ENCODE peak calls at places on chromosome 22, in ten cellular contexts. O is Peyer's patch; B is kidney; J is activated CD8-positive, alpha-beta memory T cell treated with anti-CD3 and anti-CD28 coated beads for 24 hours; I is nucleus accumbens; G is fibroblast of mammary gland; R is adrenal gland; M is NCI-H1694; N is GM12891; Y is NCI-H2081. X is an unnamed sample.

GRCh38 chr22:43827926-43828710 is 16.0 kb upstream of the EFCAB6 start:
- DNase-seq in I (no peak), Y (no peak), J (no peak), G (no peak), N (peak), M (no peak), B (peak), R (no peak), O (no peak), X (no peak)

GRCh38 chr22:37641251-37641949 is 1.9 kb downstream of the SH3BP1 start:
- DNase-seq in B (no peak), J (no peak), G (no peak), Y (no peak), N (no peak), I (no peak), O (no peak), M (no peak), R (no peak), X (no peak)

GRCh38 chr22:30298005-30298701 is 8.8 kb upstream of the CASTOR1 start:
- DNase-seq in M (no peak), R (no peak), O (no peak), B (no peak), Y (no peak), I (no peak), N (no peak), J (no peak), G (no peak), X (no peak)

GRCh38 chr22:47450876-47451475 is 688.5 kb downstream of the TBC1D22A start:
- DNase-seq in G (no peak), J (no peak), R (no peak), B (no peak), N (no peak), M (no peak), Y (no peak), O (no peak), I (no peak), X (peak)

GRCh38 chr22:36332623-36333331 is 55.0 kb downstream of the MYH9 start:
- DNase-seq in J (peak), G (peak), Y (no peak), B (no peak), R (no peak), I (no peak), O (no peak), M (no peak), N (no peak), X (no peak)

GRCh38 chr22:48337957-48338792 is 1489.5 kb downstream of the BRD1 start:
- DNase-seq in Y (no peak), O (no peak), R (no peak), B (peak), G (no peak), N (no peak), J (no peak), I (no peak), M (no peak), X (peak)

GRCh38 chr22:49255154-49255553 is 572.5 kb downstream of the BRD1 start:
- DNase-seq in O (no peak), I (no peak), Y (no peak), J (no peak), M (no peak), B (peak), N (no peak), G (no peak), R (no peak), X (peak)

GRCh38 chr22:39556970-39557811 is 13.4 kb upstream of the CACNA1I start:
- DNase-seq in M (no peak), O (no peak), G (peak), R (peak), J (peak), B (no peak), I (peak), Y (peak), N (no peak), X (no peak)

GRCh38 chr22:41687901-41688364 is 734 bp downstream of the SNU13 start:
- DNase-seq in N (no peak), I (no peak), Y (no peak), M (no peak), B (no peak), O (peak), G (peak), J (peak), R (no peak), X (no peak)

GRCh38 chr22:19802001-19802880 is 41.7 kb downstream of the TBX1 start:
- DNase-seq in J (no peak), M (no peak), Y (no peak), N (no peak), G (no peak), B (peak), O (no peak), I (no peak), R (no peak), X (no peak)

GRCh38 chr22:20127318-20127868 is 4.2 kb upstream of the ZDHHC8 start:
- DNase-seq in I (no peak), R (no peak), B (no peak), N (no peak), G (no peak), J (no peak), Y (no peak), O (no peak), M (no peak), X (no peak)

GRCh38 chr22:39110631-39111561 is 13.9 kb downstream of the APOBEC3H start:
- DNase-seq in I (no peak), Y (no peak), M (no peak), N (no peak), J (no peak), R (no peak), O (no peak), B (no peak), G (no peak), X (no peak)

GRCh38 chr22:33142282-33142681 is 84.1 kb upstream of the SYN3 start:
- DNase-seq in B (no peak), G (no peak), R (no peak), I (no peak), N (no peak), M (no peak), O (no peak), J (no peak), Y (no peak), X (no peak)

GRCh38 chr22:41947181-41948080 is 479 bp upstream of the CENPM start:
- DNase-seq in G (no peak), Y (no peak), J (no peak), B (no peak), M (no peak), N (no peak), O (no peak), I (no peak), R (no peak), X (no peak)

GRCh38 chr22:23913306-23913660 is 19.1 kb downstream of the MIF start:
- DNase-seq in G (no peak), N (peak), M (no peak), Y (no peak), R (no peak), I (no peak), J (no peak), B (no peak), O (no peak), X (no peak)

GRCh38 chr22:46009730-46010129 is 32.8 kb upstream of the WNT7B start:
- DNase-seq in Y (no peak), B (peak), N (no peak), J (no peak), M (no peak), G (no peak), I (no peak), O (no peak), R (no peak), X (no peak)

GRCh38 chr22:37241351-37242142 is 2.5 kb downstream of the RAC2 start:
- DNase-seq in N (no peak), R (no peak), J (peak), M (no peak), Y (no peak), B (peak), O (peak), G (no peak), I (no peak), X (no peak)

GRCh38 chr22:47151064-47151463 is 388.6 kb downstream of the TBC1D22A start:
- DNase-seq in O (no peak), R (no peak), I (no peak), B (no peak), G (no peak), N (no peak), M (no peak), J (no peak), Y (no peak), X (no peak)

GRCh38 chr22:36852056-36852973 is 8.5 kb upstream of the NCF4 start:
- DNase-seq in R (no peak), I (no peak), J (no peak), B (no peak), G (no peak), O (no peak), N (no peak), M (no peak), Y (no peak), X (no peak)

GRCh38 chr22:50710886-50711285 is 27.1 kb upstream of the ACR start:
- DNase-seq in B (peak), I (no peak), Y (no peak), G (no peak), N (no peak), O (no peak), M (no peak), J (no peak), R (no peak), X (peak)

GRCh38 chr22:25680949-25681348 is 61.0 kb upstream of the MYO18B start:
- DNase-seq in Y (no peak), J (no peak), R (no peak), M (no peak), B (no peak), G (no peak), O (no peak), N (no peak), I (no peak), X (no peak)

GRCh38 chr22:19966908-19967750 is 25.5 kb upstream of the TXNRD2 start:
- DNase-seq in R (no peak), J (no peak), N (no peak), M (no peak), I (no peak), O (no peak), B (peak), G (no peak), Y (no peak), X (no peak)

GRCh38 chr22:42994917-42995562 is 19.9 kb downstream of the PACSIN2 start:
- DNase-seq in I (no peak), N (no peak), M (no peak), G (peak), B (peak), R (no peak), Y (no peak), J (no peak), O (no peak), X (peak)

GRCh38 chr22:18133452-18133851 is 16.5 kb upstream of the USP18 start:
- DNase-seq in J (no peak), M (no peak), Y (no peak), G (peak), B (no peak), I (no peak), O (no peak), N (no peak), R (no peak), X (no peak)

GRCh38 chr22:38775656-38776055 is 18.3 kb downstream of the DNAL4 start:
- DNase-seq in O (no peak), M (no peak), N (no peak), Y (no peak), I (no peak), R (no peak), G (no peak), B (no peak), J (no peak), X (no peak)

GRCh38 chr22:17472886-17473285 is 90.4 kb upstream of the SLC25A18 start:
- DNase-seq in O (no peak), I (no peak), Y (no peak), G (no peak), R (no peak), B (no peak), M (no peak), N (no peak), J (no peak), X (no peak)

GRCh38 chr22:37675930-37676571 is 615 bp downstream of the LGALS1 start:
- DNase-seq in Y (no peak), J (peak), O (peak), G (peak), N (no peak), M (no peak), I (peak), B (no peak), R (peak), X (no peak)

GRCh38 chr22:46969491-46969890 is 207.0 kb downstream of the TBC1D22A start:
- DNase-seq in I (no peak), J (peak), B (no peak), O (no peak), N (peak), R (no peak), M (no peak), Y (no peak), G (no peak), X (no peak)

GRCh38 chr22:37659066-37659896 is 758 bp downstream of the PDXP start:
- DNase-seq in B (no peak), M (no peak), I (peak), N (no peak), Y (no peak), G (no peak), R (no peak), J (peak), O (peak), X (peak)

GRCh38 chr22:37229012-37229804 is 14.9 kb downstream of the RAC2 start:
- DNase-seq in M (no peak), O (peak), G (peak), B (no peak), Y (no peak), N (no peak), J (peak), R (peak), I (no peak), X (no peak)

GRCh38 chr22:31707519-31707918 is 42.4 kb downstream of the PRR14L start:
- DNase-seq in G (no peak), R (no peak), M (no peak), J (no peak), O (no peak), B (no peak), Y (no peak), N (no peak), I (no peak), X (no peak)

GRCh38 chr22:43001271-43002197 is 13.4 kb downstream of the PACSIN2 start:
- DNase-seq in R (no peak), N (no peak), J (no peak), I (no peak), O (no peak), G (peak), Y (no peak), B (no peak), M (no peak), X (peak)